ENCODE peak calls at places on chromosomes 12 and 14, in seven cellular contexts. One of them, this sample, is unnamed.

GRCh38 chr14:101235872-101236221 is 325.4 kb upstream of the DIO3 start:
- DNase-seq in gastrocnemius medialis: no peak
- DNase-seq in trophoblast cell: no peak
- DNase-seq in heart right ventricle: no peak
- DNase-seq in Panc1: no peak
- DNase-seq in mesenchymal stem cell: no peak
- DNase-seq in mesendoderm: peak; percentile 28
- DNase-seq in this sample: no peak

GRCh38 chr12:1044697-1045096 is 53.7 kb downstream of the ERC1 start:
- DNase-seq in mesenchymal stem cell: peak; percentile 22
- DNase-seq in heart right ventricle: no peak
- DNase-seq in trophoblast cell: no peak
- DNase-seq in mesendoderm: no peak
- DNase-seq in Panc1: no peak
- DNase-seq in gastrocnemius medialis: no peak
- DNase-seq in this sample: no peak

GRCh38 chr14:51342226-51342625 is 102.2 kb downstream of the TMX1 start:
- DNase-seq in mesenchymal stem cell: peak; percentile 78
- DNase-seq in mesendoderm: no peak
- DNase-seq in Panc1: peak; percentile 18
- DNase-seq in heart right ventricle: no peak
- DNase-seq in trophoblast cell: no peak
- DNase-seq in gastrocnemius medialis: no peak
- DNase-seq in this sample: no peak

GRCh38 chr14:26204954-26205479 is 392.8 kb downstream of the NOVA1 start:
- DNase-seq in gastrocnemius medialis: peak; percentile 26
- DNase-seq in mesendoderm: peak; percentile 91
- DNase-seq in mesenchymal stem cell: peak; percentile 17
- DNase-seq in heart right ventricle: peak; percentile 24
- DNase-seq in trophoblast cell: no peak
- DNase-seq in Panc1: no peak
- DNase-seq in this sample: peak; percentile 74

GRCh38 chr14:95361373-95362179 is 41.9 kb upstream of the CLMN start:
- DNase-seq in trophoblast cell: peak; percentile 32
- DNase-seq in gastrocnemius medialis: peak; percentile 15
- DNase-seq in mesenchymal stem cell: no peak
- DNase-seq in heart right ventricle: peak; percentile 49
- DNase-seq in mesendoderm: peak; percentile 94
- DNase-seq in Panc1: no peak
- DNase-seq in this sample: peak; percentile 35

GRCh38 chr12:87020071-87020470 is 763.9 kb upstream of the MGAT4C start:
- DNase-seq in heart right ventricle: no peak
- DNase-seq in trophoblast cell: no peak
- DNase-seq in gastrocnemius medialis: no peak
- DNase-seq in mesenchymal stem cell: no peak
- DNase-seq in mesendoderm: peak; percentile 7
- DNase-seq in Panc1: no peak
- DNase-seq in this sample: no peak

GRCh38 chr14:65751510-65751909 is 339.0 kb downstream of the FUT8 start:
- DNase-seq in gastrocnemius medialis: no peak
- DNase-seq in heart right ventricle: no peak
- DNase-seq in trophoblast cell: no peak
- DNase-seq in mesendoderm: peak; percentile 39
- DNase-seq in Panc1: no peak
- DNase-seq in mesenchymal stem cell: no peak
- DNase-seq in this sample: no peak

GRCh38 chr12:50283230-50283923 is at the start of gene LIMA1:
- DNase-seq in gastrocnemius medialis: peak; percentile 90
- DNase-seq in trophoblast cell: peak; percentile 95
- DNase-seq in mesendoderm: peak; percentile 96
- DNase-seq in Panc1: no peak
- DNase-seq in heart right ventricle: peak; percentile 93
- DNase-seq in mesenchymal stem cell: peak; percentile 91
- DNase-seq in this sample: peak; percentile 97

GRCh38 chr12:62856454-62856853 is 78.5 kb downstream of the PPM1H start:
- DNase-seq in trophoblast cell: no peak
- DNase-seq in Panc1: no peak
- DNase-seq in mesenchymal stem cell: no peak
- DNase-seq in heart right ventricle: no peak
- DNase-seq in mesendoderm: no peak
- DNase-seq in gastrocnemius medialis: no peak
- DNase-seq in this sample: no peak

GRCh38 chr12:13148532-13148847 is 45.0 kb upstream of the GSG1 start:
- DNase-seq in trophoblast cell: no peak
- DNase-seq in Panc1: no peak
- DNase-seq in mesenchymal stem cell: no peak
- DNase-seq in heart right ventricle: no peak
- DNase-seq in mesendoderm: no peak
- DNase-seq in gastrocnemius medialis: peak; percentile 46
- DNase-seq in this sample: no peak

GRCh38 chr14:32393119-32393518 is 64.0 kb downstream of the AKAP6 start:
- DNase-seq in trophoblast cell: no peak
- DNase-seq in heart right ventricle: no peak
- DNase-seq in Panc1: no peak
- DNase-seq in mesendoderm: no peak
- DNase-seq in mesenchymal stem cell: no peak
- DNase-seq in gastrocnemius medialis: no peak
- DNase-seq in this sample: no peak

GRCh38 chr14:100201701-100202100 is 37.2 kb upstream of the YY1 start:
- DNase-seq in trophoblast cell: no peak
- DNase-seq in heart right ventricle: no peak
- DNase-seq in Panc1: no peak
- DNase-seq in mesendoderm: no peak
- DNase-seq in mesenchymal stem cell: no peak
- DNase-seq in gastrocnemius medialis: no peak
- DNase-seq in this sample: no peak

GRCh38 chr12:94326727-94327126 is 132.9 kb downstream of the CEP83 start:
- DNase-seq in trophoblast cell: no peak
- DNase-seq in gastrocnemius medialis: no peak
- DNase-seq in Panc1: no peak
- DNase-seq in mesenchymal stem cell: peak; percentile 40
- DNase-seq in mesendoderm: no peak
- DNase-seq in heart right ventricle: no peak
- DNase-seq in this sample: no peak

GRCh38 chr12:101891462-101891971 is 14.1 kb downstream of the DRAM1 start:
- DNase-seq in mesenchymal stem cell: peak; percentile 96
- DNase-seq in heart right ventricle: no peak
- DNase-seq in gastrocnemius medialis: no peak
- DNase-seq in trophoblast cell: no peak
- DNase-seq in mesendoderm: no peak
- DNase-seq in Panc1: no peak
- DNase-seq in this sample: peak; percentile 66

GRCh38 chr12:552466-552865 is 92.7 kb downstream of the B4GALNT3 start:
- DNase-seq in mesendoderm: no peak
- DNase-seq in mesenchymal stem cell: no peak
- DNase-seq in gastrocnemius medialis: no peak
- DNase-seq in trophoblast cell: no peak
- DNase-seq in heart right ventricle: no peak
- DNase-seq in Panc1: no peak
- DNase-seq in this sample: no peak

GRCh38 chr12:104958946-104959841 is 1.1 kb upstream of the SLC41A2 start:
- DNase-seq in mesenchymal stem cell: peak; percentile 48
- DNase-seq in gastrocnemius medialis: no peak
- DNase-seq in Panc1: no peak
- DNase-seq in trophoblast cell: peak; percentile 22
- DNase-seq in heart right ventricle: no peak
- DNase-seq in mesendoderm: peak; percentile 32
- DNase-seq in this sample: no peak

GRCh38 chr12:83156800-83157199 is 470.1 kb downstream of the TMTC2 start:
- DNase-seq in mesendoderm: no peak
- DNase-seq in Panc1: no peak
- DNase-seq in trophoblast cell: no peak
- DNase-seq in heart right ventricle: no peak
- DNase-seq in gastrocnemius medialis: no peak
- DNase-seq in mesenchymal stem cell: no peak
- DNase-seq in this sample: no peak

GRCh38 chr12:122753213-122753571 is 568 bp downstream of the DENR start:
- DNase-seq in gastrocnemius medialis: no peak
- DNase-seq in trophoblast cell: no peak
- DNase-seq in mesenchymal stem cell: peak; percentile 21
- DNase-seq in mesendoderm: no peak
- DNase-seq in Panc1: no peak
- DNase-seq in heart right ventricle: no peak
- DNase-seq in this sample: no peak

GRCh38 chr12:12503384-12504078 is 59.1 kb downstream of the DUSP16 start:
- DNase-seq in mesendoderm: peak; percentile 71
- DNase-seq in gastrocnemius medialis: no peak
- DNase-seq in mesenchymal stem cell: no peak
- DNase-seq in trophoblast cell: no peak
- DNase-seq in Panc1: no peak
- DNase-seq in heart right ventricle: no peak
- DNase-seq in this sample: no peak

GRCh38 chr12:57229041-57229633 is 374 bp upstream of the SHMT2 start:
- DNase-seq in Panc1: no peak
- DNase-seq in gastrocnemius medialis: no peak
- DNase-seq in trophoblast cell: no peak
- DNase-seq in heart right ventricle: no peak
- DNase-seq in mesendoderm: no peak
- DNase-seq in mesenchymal stem cell: peak; percentile 50
- DNase-seq in this sample: peak; percentile 13

GRCh38 chr14:101466456-101467180 is 94.7 kb upstream of the DIO3 start:
- DNase-seq in mesendoderm: no peak
- DNase-seq in mesenchymal stem cell: no peak
- DNase-seq in gastrocnemius medialis: no peak
- DNase-seq in trophoblast cell: no peak
- DNase-seq in heart right ventricle: no peak
- DNase-seq in Panc1: no peak
- DNase-seq in this sample: no peak

GRCh38 chr12:113137861-113138783 is 2.6 kb upstream of the RASAL1 start:
- DNase-seq in mesendoderm: no peak
- DNase-seq in Panc1: no peak
- DNase-seq in mesenchymal stem cell: no peak
- DNase-seq in heart right ventricle: no peak
- DNase-seq in trophoblast cell: no peak
- DNase-seq in gastrocnemius medialis: no peak
- DNase-seq in this sample: no peak
- H3K27ac ChIP-seq in mesendoderm: no peak overlapping the region
- H3K27ac ChIP-seq in Panc1: no peak overlapping the region
- H3K27ac ChIP-seq in mesenchymal stem cell: no peak overlapping the region
- H3K27ac ChIP-seq in heart right ventricle: no peak overlapping the region
- H3K27ac ChIP-seq in trophoblast cell: no peak overlapping the region
- H3K27ac ChIP-seq in gastrocnemius medialis: no peak overlapping the region
- H3K27ac ChIP-seq in this sample: no peak overlapping the region

DNA sequence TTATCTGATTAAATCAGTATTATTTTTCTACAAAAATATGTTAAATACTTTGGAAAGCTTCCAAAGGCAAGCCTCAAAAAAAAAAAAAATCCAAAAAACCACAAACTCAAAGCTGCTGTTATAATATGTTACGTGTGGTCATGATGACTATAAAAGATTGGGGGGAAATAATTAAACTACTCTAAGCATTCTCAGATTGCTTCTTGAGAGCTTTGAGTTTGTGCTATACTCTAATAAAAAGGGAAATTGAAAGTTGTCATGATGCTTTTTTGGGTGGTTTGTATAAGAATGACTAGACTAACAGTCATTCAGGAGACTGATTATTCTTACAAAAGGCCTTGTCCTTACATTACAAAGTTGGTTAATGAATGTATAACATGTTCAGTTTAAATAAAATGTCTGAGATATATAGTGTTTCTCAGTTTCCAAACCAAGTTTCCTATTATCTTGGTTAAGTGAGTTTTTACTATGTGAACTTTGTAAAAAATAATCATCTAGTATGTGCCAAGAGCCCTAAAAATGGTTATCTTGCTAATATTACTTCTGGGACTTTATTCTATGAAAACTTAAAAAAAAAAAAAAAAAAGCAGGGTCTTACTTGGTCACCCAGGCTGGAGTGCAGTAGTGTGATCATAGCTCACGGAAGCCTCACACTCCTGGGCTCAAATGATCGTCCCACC is 459.8 kb upstream of the RGS6 start:
- DNase-seq in heart right ventricle: no peak
- DNase-seq in Panc1: no peak
- DNase-seq in mesendoderm: no peak
- DNase-seq in trophoblast cell: no peak
- DNase-seq in mesenchymal stem cell: no peak
- DNase-seq in gastrocnemius medialis: no peak
- DNase-seq in this sample: no peak
- H3K4me1 ChIP-seq in heart right ventricle: peaks cover under 1% of the 10 kb centered on the region
- H3K4me1 ChIP-seq in Panc1: no peaks in the 10 kb centered on the region
- H3K4me1 ChIP-seq in mesendoderm: peaks cover 2% of the 10 kb centered on the region
- H3K4me1 ChIP-seq in trophoblast cell: peaks cover 8% of the 10 kb centered on the region
- H3K4me1 ChIP-seq in mesenchymal stem cell: no peaks in the 10 kb centered on the region
- H3K4me1 ChIP-seq in gastrocnemius medialis: peaks cover 6% of the 10 kb centered on the region
- H3K4me1 ChIP-seq in this sample: no peaks in the 10 kb centered on the region

DNA sequence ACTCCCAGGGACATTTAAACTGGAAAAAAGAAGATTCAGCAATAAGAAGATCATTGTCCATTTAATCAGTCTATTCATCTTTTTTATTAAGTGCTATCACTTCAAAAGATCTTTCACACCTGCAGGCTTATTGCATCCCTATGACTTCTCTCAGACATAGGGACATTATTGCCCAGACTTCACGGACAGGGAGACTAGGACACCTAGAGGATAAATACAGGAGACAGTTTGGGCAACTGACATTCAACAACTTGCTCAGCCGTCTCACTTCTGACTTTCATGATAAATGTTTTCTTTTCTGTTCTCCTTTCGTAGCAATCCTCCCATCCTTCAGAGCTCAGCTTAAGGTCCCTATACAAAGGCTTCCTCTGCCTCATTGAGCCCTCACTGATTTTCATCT is 84.3 kb downstream of the TMEM30B start:
- DNase-seq in gastrocnemius medialis: no peak
- DNase-seq in mesendoderm: no peak
- DNase-seq in trophoblast cell: no peak
- DNase-seq in mesenchymal stem cell: no peak
- DNase-seq in heart right ventricle: no peak
- DNase-seq in Panc1: no peak
- DNase-seq in this sample: no peak
- H3K27ac ChIP-seq in gastrocnemius medialis: peak overlapping the region; percentile 62
- H3K27ac ChIP-seq in mesendoderm: no peak overlapping the region
- H3K27ac ChIP-seq in trophoblast cell: no peak overlapping the region
- H3K27ac ChIP-seq in mesenchymal stem cell: no peak overlapping the region
- H3K27ac ChIP-seq in heart right ventricle: no peak overlapping the region
- H3K27ac ChIP-seq in Panc1: no peak overlapping the region
- H3K27ac ChIP-seq in this sample: no peak overlapping the region

DNA sequence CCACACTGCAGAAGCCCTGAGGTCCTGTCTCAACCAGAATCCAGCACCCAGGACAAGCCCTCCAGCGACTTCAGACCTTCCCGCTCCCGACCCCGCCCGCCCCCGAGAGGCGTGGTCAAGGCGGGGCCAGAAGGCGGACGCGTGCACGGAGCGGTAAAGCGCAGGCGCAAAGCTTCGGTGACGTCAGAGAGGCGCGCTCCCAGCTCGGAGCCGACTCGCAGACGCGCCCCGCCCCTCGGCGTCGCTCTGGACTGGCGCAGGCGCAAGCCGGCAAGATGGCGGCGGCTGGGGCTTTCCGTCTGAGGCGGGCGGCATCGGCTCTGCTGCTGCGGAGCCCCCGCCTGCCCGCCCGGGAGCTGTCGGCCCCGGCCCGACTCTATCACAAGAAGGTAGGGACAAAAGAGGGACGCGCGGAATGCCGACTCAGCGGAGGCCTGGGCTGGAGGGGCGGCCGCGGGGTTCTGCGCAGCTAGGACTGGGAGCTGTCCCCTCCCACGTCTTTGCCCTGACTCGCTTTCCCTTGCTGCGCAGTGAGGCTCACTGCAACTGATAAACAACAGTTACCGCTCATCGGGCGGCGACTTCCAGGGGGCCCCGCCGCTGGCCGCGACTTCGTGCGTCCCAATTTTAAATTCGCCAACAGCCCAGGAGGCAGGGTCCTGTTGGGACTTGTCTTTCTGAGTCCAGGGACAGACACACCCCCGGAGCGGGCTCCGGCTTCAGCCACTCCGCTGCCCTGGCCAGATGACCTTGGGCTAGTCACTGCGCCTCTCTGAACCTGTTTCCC is at the start of gene ISCU:
- DNase-seq in gastrocnemius medialis: peak; percentile 95
- DNase-seq in mesenchymal stem cell: peak; percentile 96
- DNase-seq in mesendoderm: peak; percentile 99
- DNase-seq in trophoblast cell: peak; percentile 99
- DNase-seq in Panc1: peak; percentile 77
- DNase-seq in heart right ventricle: peak; percentile 99
- DNase-seq in this sample: peak; percentile 99
- H3K4me1 ChIP-seq in gastrocnemius medialis: peaks cover 56% of the 10 kb centered on the region
- H3K4me1 ChIP-seq in mesenchymal stem cell: peaks cover 23% of the 10 kb centered on the region
- H3K4me1 ChIP-seq in mesendoderm: peaks cover 2% of the 10 kb centered on the region
- H3K4me1 ChIP-seq in trophoblast cell: peaks cover 6% of the 10 kb centered on the region
- H3K4me1 ChIP-seq in Panc1: peaks cover 35% of the 10 kb centered on the region
- H3K4me1 ChIP-seq in heart right ventricle: peaks cover 72% of the 10 kb centered on the region
- H3K4me1 ChIP-seq in this sample: peaks cover 13% of the 10 kb centered on the region